ENCODE peak calls at places on chromosomes 12 and 14, in four cellular contexts. B is hepatocyte, Y is RWPE1, V is IMR-90. O is an unnamed sample.

GRCh38 chr12:96422192-96422591 is 22.0 kb upstream of the CDK17 start:
- DNase-seq in V (peak; percentile 85), Y (no peak), B (no peak), O (peak; percentile 57)

GRCh38 chr14:100056964-100057817 is 8.0 kb upstream of the EVL start:
- DNase-seq in B (no peak), Y (peak; percentile 58), V (peak; percentile 43), O (peak; percentile 27)

GRCh38 chr12:10242539-10242938 is 29.9 kb downstream of the GABARAPL1 start:
- DNase-seq in V (no peak), Y (no peak), B (no peak), O (peak; percentile 6)

GRCh38 chr14:99272669-99273024 is 650 bp upstream of the BCL11B start:
- DNase-seq in B (no peak), V (no peak), Y (peak; percentile 29), O (no peak)

GRCh38 chr12:115916910-115917668 is 360.4 kb downstream of the MED13L start:
- DNase-seq in Y (peak; percentile 74), V (no peak), B (peak; percentile 87), O (peak; percentile 53)

GRCh38 chr12:6442799-6443198 is 2.0 kb upstream of the CD27 start:
- DNase-seq in Y (no peak), B (no peak), V (no peak), O (no peak)

GRCh38 chr14:93675651-93676050 is 112.6 kb downstream of the PRIMA1 start:
- DNase-seq in Y (no peak), V (no peak), B (no peak), O (no peak)

GRCh38 chr14:105859717-105860614 is 333.6 kb downstream of the TMEM121 start:
- DNase-seq in V (no peak), B (no peak), Y (no peak), O (no peak)

GRCh38 chr14:80135305-80136088 is 75.8 kb downstream of the DIO2 start:
- DNase-seq in Y (no peak), V (no peak), B (no peak), O (no peak)

GRCh38 chr12:127583041-127583440 is 683.9 kb upstream of the TMEM132C start:
- DNase-seq in B (no peak), V (no peak), Y (no peak), O (no peak)

GRCh38 chr12:95648990-95649791 is 97.9 kb upstream of the USP44 start:
- DNase-seq in B (peak; percentile 27), Y (peak; percentile 94), V (peak; percentile 62), O (peak; percentile 28)

GRCh38 chr12:68119724-68120211 is 39.8 kb downstream of the IFNG start:
- DNase-seq in V (no peak), B (no peak), Y (peak; percentile 14), O (no peak)

GRCh38 chr14:70448633-70449032 is 3.3 kb upstream of the ADAM21 start:
- DNase-seq in V (peak; percentile 62), Y (no peak), B (peak; percentile 32), O (no peak)
- H3K27ac ChIP-seq in V (no peak overlapping the region), Y (no peak overlapping the region), B (no peak overlapping the region), O (no peak overlapping the region)

DNA sequence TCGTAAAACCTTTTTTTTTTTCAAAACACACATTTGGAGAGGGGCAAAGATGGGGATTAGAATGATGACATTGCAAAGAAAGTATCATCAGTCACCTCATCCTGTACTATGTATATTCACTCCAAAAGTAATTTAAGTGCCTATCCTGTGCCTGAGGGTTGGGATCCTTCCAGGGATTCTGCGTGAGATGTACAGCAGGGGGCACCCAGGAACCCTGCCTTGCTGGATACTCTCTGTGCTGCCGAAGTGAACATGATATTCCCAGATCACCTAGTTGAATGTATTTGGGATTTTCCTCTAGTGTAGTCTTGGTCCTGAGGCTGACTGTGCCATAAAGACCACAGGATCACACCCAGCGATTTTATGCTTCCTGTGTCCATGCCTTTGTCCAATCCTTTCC is 372.7 kb downstream of the IPO8 start:
- DNase-seq in B (no peak), Y (no peak), V (no peak), O (peak; percentile 12)
- TF ChIP-seq CTCF in B (no peak), Y (no peak), V (no peak), O (peak; percentile 28)

GRCh38 chr14:75446447-75446846 is 18.6 kb downstream of the JDP2 start:
- DNase-seq in V (no peak), B (no peak), Y (no peak), O (no peak)

GRCh38 chr14:75448209-75448608 is 20.4 kb downstream of the JDP2 start:
- DNase-seq in V (no peak), Y (no peak), B (no peak), O (no peak)

GRCh38 chr14:75443203-75443969 is 15.6 kb downstream of the JDP2 start:
- DNase-seq in B (no peak), V (no peak), Y (no peak), O (no peak)

GRCh38 chr14:75442642-75443041 is 14.8 kb downstream of the JDP2 start:
- DNase-seq in Y (no peak), V (peak; percentile 57), B (no peak), O (no peak)

DNA sequence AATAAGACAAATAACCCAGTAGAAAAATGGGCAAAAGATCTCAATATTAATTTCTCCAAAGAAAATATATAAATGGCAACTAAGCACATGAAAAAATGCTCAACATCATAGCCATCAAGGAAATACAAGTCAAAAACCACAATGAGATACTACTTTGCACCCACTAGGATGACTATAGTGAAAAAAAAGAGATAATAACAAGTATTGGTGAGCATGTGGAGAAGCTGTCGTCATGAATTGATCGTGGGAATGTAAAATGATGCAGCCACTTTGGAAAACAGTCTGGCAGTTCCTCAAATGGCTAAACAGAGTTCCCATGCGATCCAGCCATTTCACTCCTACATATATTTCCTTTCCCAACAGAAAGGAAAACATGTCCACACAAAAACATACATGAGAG is 18.1 kb downstream of the JDP2 start:
- DNase-seq in B (no peak), V (no peak), Y (no peak), O (no peak)
- H3K27ac ChIP-seq in B (no peak overlapping the region), V (no peak overlapping the region), Y (no peak overlapping the region), O (no peak overlapping the region)

GRCh38 chr14:24277606-24278321 is 6.4 kb upstream of the RABGGTA start:
- DNase-seq in B (no peak), Y (no peak), V (no peak), O (no peak)

GRCh38 chr14:24282736-24283135 is 11.3 kb upstream of the RABGGTA start:
- DNase-seq in V (no peak), B (no peak), Y (no peak), O (no peak)

GRCh38 chr14:24280797-24281460 is 9.5 kb upstream of the RABGGTA start:
- DNase-seq in Y (no peak), V (no peak), B (no peak), O (peak; percentile 24)

GRCh38 chr14:24275524-24276139 is 4.2 kb upstream of the RABGGTA start:
- DNase-seq in V (no peak), B (no peak), Y (no peak), O (no peak)

DNA sequence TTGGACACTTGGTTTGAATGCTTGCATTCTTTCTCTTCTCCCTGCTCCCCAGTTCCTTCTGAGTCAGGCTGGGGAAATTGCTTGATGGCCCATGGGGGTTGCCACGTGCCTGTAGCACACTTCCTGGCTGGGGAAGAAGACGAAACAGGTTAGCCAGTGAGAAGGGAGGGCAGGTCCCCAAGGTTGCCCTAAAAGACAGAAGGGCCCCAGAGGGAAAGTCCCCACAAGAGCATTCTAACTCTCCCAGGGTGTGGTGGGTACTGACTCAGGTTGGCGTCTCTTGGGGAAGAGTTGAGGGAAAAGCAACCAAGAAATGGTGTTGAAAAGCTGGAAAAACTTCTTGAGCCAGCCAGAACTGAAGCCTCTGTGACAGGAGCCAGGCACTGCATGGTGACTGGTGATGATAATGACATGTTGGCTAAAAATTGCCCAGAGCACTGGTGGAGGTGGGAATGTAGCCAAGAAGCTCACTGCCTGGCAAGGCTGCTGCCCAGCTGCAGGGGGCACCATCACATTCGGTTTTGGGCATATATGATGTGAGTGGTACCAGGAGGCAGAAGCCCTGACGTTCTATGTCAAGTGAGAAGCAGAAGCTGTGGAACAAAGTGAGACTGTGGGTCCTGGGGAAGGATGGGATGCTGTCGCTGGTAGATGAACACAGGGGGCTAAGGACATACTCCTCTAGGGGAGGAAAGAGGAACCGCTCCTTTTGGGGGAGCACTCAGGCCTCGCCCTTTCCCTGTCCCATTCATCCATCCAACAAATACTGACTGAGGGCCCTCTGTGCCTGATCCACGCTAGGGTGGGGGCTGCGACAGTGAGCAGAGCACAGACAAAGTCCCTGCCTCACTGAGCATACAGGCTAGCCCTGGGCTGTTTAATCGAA is 8.1 kb upstream of the RABGGTA start:
- DNase-seq in Y (no peak), V (no peak), B (no peak), O (no peak)
- TF ChIP-seq CTCF in Y (no peak), V (peak; percentile 17), B (no peak), O (peak; percentile 5)

DNA sequence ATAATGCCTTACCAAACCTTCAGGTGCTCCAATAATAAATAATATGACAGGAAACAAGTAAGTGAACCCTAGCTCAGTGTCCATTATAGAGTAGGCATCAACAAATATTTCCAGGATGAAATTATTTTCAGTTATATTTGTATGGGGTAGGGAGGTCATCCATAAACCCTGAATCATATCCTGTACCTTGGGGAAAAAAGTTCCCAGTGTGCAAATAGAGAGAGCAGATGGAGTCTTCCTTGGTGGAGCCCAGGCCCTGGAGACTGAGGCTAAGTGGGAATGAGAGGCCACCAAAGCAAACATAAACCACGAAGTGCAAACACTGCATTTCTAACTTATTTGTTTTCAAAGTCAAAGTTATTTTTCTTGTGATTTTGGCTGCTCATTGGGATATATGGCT is 8.5 kb upstream of the ERP27 start:
- DNase-seq in Y (no peak), V (no peak), B (no peak), O (no peak)
- H3K27ac ChIP-seq in Y (no peak overlapping the region), V (no peak overlapping the region), B (peak overlapping the region; percentile 87), O (no peak overlapping the region)

DNA sequence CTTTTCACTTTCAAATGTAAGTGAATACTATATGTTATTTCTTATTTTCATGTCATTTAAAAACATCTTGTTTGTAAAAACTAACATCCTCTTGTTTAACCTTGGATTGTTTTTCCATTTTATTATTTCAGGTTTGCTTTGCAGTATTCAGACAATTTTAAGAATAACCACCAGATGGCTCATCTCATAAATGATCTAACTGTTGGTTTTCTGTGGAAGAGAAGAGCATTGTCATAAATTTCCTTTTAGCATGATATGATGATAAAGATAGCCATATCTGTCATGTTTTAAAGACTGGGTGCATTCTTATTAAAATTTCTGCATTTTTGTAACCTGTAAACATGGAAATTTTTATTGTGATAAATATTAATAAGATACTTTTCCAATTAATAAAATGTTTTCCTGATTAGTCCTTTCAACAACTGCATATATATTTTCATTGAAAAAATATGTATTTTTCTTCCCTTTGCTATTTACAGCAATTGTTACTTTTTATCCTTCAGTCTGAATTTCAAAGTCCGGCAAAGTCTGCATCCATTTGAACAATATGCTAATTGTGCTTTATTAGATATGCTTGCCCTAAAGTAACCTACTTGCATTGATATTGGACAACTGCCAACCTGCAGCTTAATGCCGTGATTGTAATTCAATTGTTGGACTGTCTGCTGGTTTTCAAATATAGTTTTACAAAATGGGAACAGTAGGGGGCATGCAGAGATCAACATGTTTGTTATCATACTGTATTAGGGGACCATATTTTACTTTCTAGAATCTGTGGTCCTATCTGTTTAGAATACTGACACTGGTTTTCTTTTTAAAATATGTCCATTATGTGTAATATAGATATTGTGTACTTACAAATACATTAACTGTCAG is 163.4 kb downstream of the GARIN6 start:
- DNase-seq in V (peak; percentile 18), B (peak; percentile 16), Y (no peak), O (peak; percentile 42)
- TF ChIP-seq CTCF in V (peak; percentile 33), B (peak; percentile 50), Y (peak; percentile 42), O (peak; percentile 35)

DNA sequence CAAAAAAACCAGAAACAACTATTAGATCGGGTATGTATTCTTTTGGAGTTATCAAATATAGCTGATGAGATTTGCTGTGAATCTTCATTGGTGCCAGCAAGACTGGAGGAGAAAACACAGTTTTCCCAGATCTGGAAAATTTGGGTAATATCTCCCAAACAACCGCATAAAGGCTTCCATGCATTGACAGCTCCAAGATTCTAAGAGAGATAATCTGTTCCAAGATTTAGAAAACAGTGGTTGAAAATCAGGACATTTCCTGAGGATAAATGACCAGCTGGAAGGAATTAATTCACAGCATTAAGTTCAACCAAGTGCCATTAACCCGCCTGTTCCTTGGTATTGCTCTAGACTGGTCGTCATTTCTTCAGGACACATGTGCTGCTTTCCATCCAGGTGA is 147.8 kb upstream of the PRICKLE1 start:
- DNase-seq in B (no peak), Y (no peak), V (no peak), O (no peak)
- H3K27ac ChIP-seq in B (no peak overlapping the region), Y (no peak overlapping the region), V (no peak overlapping the region), O (peak overlapping the region; percentile 70)